ENCODE peak calls at places on chromosomes 7 and 10, in ten cellular contexts. One of them, this sample, is unnamed.

GRCh38 chr10:110414563-110415309 is 83.0 kb upstream of the DUSP5 start:
- DNase-seq in NB4: peak; percentile 97
- DNase-seq in A549: peak; percentile 81
- DNase-seq in spleen: peak; percentile 91
- DNase-seq in thyroid gland: peak; percentile 17
- DNase-seq in testis: no peak
- DNase-seq in tibial nerve: no peak
- DNase-seq in GM12878: peak; percentile 99
- DNase-seq in heart left ventricle: no peak
- DNase-seq in K562: no peak
- DNase-seq in this sample: no peak

GRCh38 chr7:158783595-158783994 is 45.7 kb downstream of the ESYT2 start:
- DNase-seq in tibial nerve: no peak
- DNase-seq in K562: no peak
- DNase-seq in heart left ventricle: no peak
- DNase-seq in thyroid gland: no peak
- DNase-seq in A549: no peak
- DNase-seq in NB4: no peak
- DNase-seq in spleen: no peak
- DNase-seq in GM12878: no peak
- DNase-seq in testis: no peak
- DNase-seq in this sample: peak; percentile 88

GRCh38 chr7:140440593-140440992 is 36.7 kb downstream of the RAB19 start:
- DNase-seq in GM12878: no peak
- DNase-seq in K562: no peak
- DNase-seq in A549: no peak
- DNase-seq in NB4: no peak
- DNase-seq in testis: no peak
- DNase-seq in spleen: no peak
- DNase-seq in thyroid gland: no peak
- DNase-seq in tibial nerve: no peak
- DNase-seq in heart left ventricle: no peak
- DNase-seq in this sample: no peak

GRCh38 chr10:11107953-11108352 is 90.3 kb downstream of the CELF2 start:
- DNase-seq in NB4: no peak
- DNase-seq in spleen: no peak
- DNase-seq in K562: no peak
- DNase-seq in thyroid gland: no peak
- DNase-seq in A549: no peak
- DNase-seq in tibial nerve: no peak
- DNase-seq in heart left ventricle: no peak
- DNase-seq in testis: no peak
- DNase-seq in GM12878: no peak
- DNase-seq in this sample: no peak

GRCh38 chr7:123747089-123747488 is 1.7 kb downstream of the WASL start:
- DNase-seq in spleen: no peak
- DNase-seq in heart left ventricle: no peak
- DNase-seq in testis: no peak
- DNase-seq in GM12878: no peak
- DNase-seq in tibial nerve: no peak
- DNase-seq in K562: peak; percentile 30
- DNase-seq in NB4: peak; percentile 27
- DNase-seq in A549: no peak
- DNase-seq in thyroid gland: no peak
- DNase-seq in this sample: no peak

GRCh38 chr7:34042406-34042805 is 137.1 kb downstream of the BMPER start:
- DNase-seq in heart left ventricle: no peak
- DNase-seq in A549: no peak
- DNase-seq in tibial nerve: no peak
- DNase-seq in K562: no peak
- DNase-seq in spleen: no peak
- DNase-seq in GM12878: no peak
- DNase-seq in NB4: no peak
- DNase-seq in thyroid gland: no peak
- DNase-seq in testis: no peak
- DNase-seq in this sample: no peak

GRCh38 chr10:127228195-127228785 is 31.9 kb upstream of the INSYN2A start:
- DNase-seq in A549: no peak
- DNase-seq in NB4: peak; percentile 6
- DNase-seq in thyroid gland: no peak
- DNase-seq in tibial nerve: no peak
- DNase-seq in K562: no peak
- DNase-seq in testis: peak; percentile 44
- DNase-seq in spleen: no peak
- DNase-seq in GM12878: no peak
- DNase-seq in heart left ventricle: no peak
- DNase-seq in this sample: no peak

GRCh38 chr10:119210633-119211032 is 3.3 kb downstream of the GRK5 start:
- DNase-seq in spleen: no peak
- DNase-seq in tibial nerve: no peak
- DNase-seq in heart left ventricle: no peak
- DNase-seq in GM12878: no peak
- DNase-seq in A549: no peak
- DNase-seq in thyroid gland: no peak
- DNase-seq in testis: no peak
- DNase-seq in K562: no peak
- DNase-seq in NB4: no peak
- DNase-seq in this sample: no peak

GRCh38 chr7:33933611-33934281 is 28.4 kb downstream of the BMPER start:
- DNase-seq in K562: no peak
- DNase-seq in spleen: no peak
- DNase-seq in GM12878: no peak
- DNase-seq in thyroid gland: no peak
- DNase-seq in A549: peak; percentile 17
- DNase-seq in NB4: no peak
- DNase-seq in tibial nerve: no peak
- DNase-seq in testis: no peak
- DNase-seq in heart left ventricle: no peak
- DNase-seq in this sample: no peak

GRCh38 chr10:22505923-22506685 is 160.8 kb downstream of the SPAG6 start:
- DNase-seq in spleen: peak; percentile 86
- DNase-seq in NB4: peak; percentile 3
- DNase-seq in testis: peak; percentile 18
- DNase-seq in A549: no peak
- DNase-seq in K562: no peak
- DNase-seq in GM12878: no peak
- DNase-seq in thyroid gland: no peak
- DNase-seq in tibial nerve: no peak
- DNase-seq in heart left ventricle: no peak
- DNase-seq in this sample: no peak

GRCh38 chr7:1064581-1064980 is 20.2 kb downstream of the GPR146 start:
- DNase-seq in NB4: no peak
- DNase-seq in spleen: no peak
- DNase-seq in K562: no peak
- DNase-seq in tibial nerve: no peak
- DNase-seq in A549: no peak
- DNase-seq in thyroid gland: no peak
- DNase-seq in testis: no peak
- DNase-seq in heart left ventricle: no peak
- DNase-seq in GM12878: no peak
- DNase-seq in this sample: no peak

GRCh38 chr10:103448751-103449150 is 3.4 kb downstream of the CALHM2 start:
- DNase-seq in tibial nerve: peak; percentile 80
- DNase-seq in testis: peak; percentile 68
- DNase-seq in thyroid gland: no peak
- DNase-seq in spleen: no peak
- DNase-seq in A549: no peak
- DNase-seq in K562: no peak
- DNase-seq in heart left ventricle: peak; percentile 71
- DNase-seq in NB4: no peak
- DNase-seq in GM12878: no peak
- DNase-seq in this sample: peak; percentile 94

GRCh38 chr10:30553625-30554442 is 75.7 kb downstream of the LYZL2 start:
- DNase-seq in A549: peak; percentile 41
- DNase-seq in NB4: peak; percentile 42
- DNase-seq in heart left ventricle: peak; percentile 89
- DNase-seq in GM12878: no peak
- DNase-seq in testis: peak; percentile 93
- DNase-seq in tibial nerve: peak; percentile 76
- DNase-seq in thyroid gland: peak; percentile 76
- DNase-seq in K562: peak; percentile 70
- DNase-seq in spleen: peak; percentile 76
- DNase-seq in this sample: peak; percentile 95
- TF ChIP-seq POLR2A in A549: no peak
- TF ChIP-seq POLR2A in NB4: no peak
- TF ChIP-seq POLR2A in heart left ventricle: no peak
- TF ChIP-seq POLR2A in GM12878: no peak
- TF ChIP-seq POLR2A in testis: no peak
- TF ChIP-seq POLR2A in tibial nerve: no peak
- TF ChIP-seq POLR2A in thyroid gland: peak; percentile 53
- TF ChIP-seq POLR2A in K562: peak; percentile 36
- TF ChIP-seq POLR2A in spleen: no peak
- TF ChIP-seq POLR2A in this sample: no peak

GRCh38 chr10:69871074-69871473 is 69.4 kb downstream of the COL13A1 start:
- DNase-seq in spleen: no peak
- DNase-seq in thyroid gland: no peak
- DNase-seq in A549: no peak
- DNase-seq in tibial nerve: no peak
- DNase-seq in heart left ventricle: no peak
- DNase-seq in testis: no peak
- DNase-seq in K562: no peak
- DNase-seq in GM12878: no peak
- DNase-seq in NB4: no peak
- DNase-seq in this sample: no peak
- TF ChIP-seq CTCF in spleen: no peak
- TF ChIP-seq CTCF in thyroid gland: no peak
- TF ChIP-seq CTCF in A549: no peak
- TF ChIP-seq CTCF in tibial nerve: no peak
- TF ChIP-seq CTCF in heart left ventricle: no peak
- TF ChIP-seq CTCF in testis: no peak
- TF ChIP-seq CTCF in K562: no peak
- TF ChIP-seq CTCF in GM12878: no peak
- TF ChIP-seq CTCF in NB4: no peak
- TF ChIP-seq CTCF in this sample: no peak

GRCh38 chr10:85319826-85320225 is 991.4 kb downstream of the CCSER2 start:
- DNase-seq in testis: no peak
- DNase-seq in tibial nerve: no peak
- DNase-seq in thyroid gland: no peak
- DNase-seq in K562: no peak
- DNase-seq in A549: no peak
- DNase-seq in heart left ventricle: peak; percentile 88
- DNase-seq in NB4: no peak
- DNase-seq in GM12878: no peak
- DNase-seq in spleen: no peak
- DNase-seq in this sample: no peak

GRCh38 chr10:85315657-85316056 is 987.3 kb downstream of the CCSER2 start:
- DNase-seq in K562: no peak
- DNase-seq in GM12878: no peak
- DNase-seq in testis: no peak
- DNase-seq in spleen: no peak
- DNase-seq in thyroid gland: no peak
- DNase-seq in A549: no peak
- DNase-seq in NB4: peak; percentile 9
- DNase-seq in heart left ventricle: no peak
- DNase-seq in tibial nerve: no peak
- DNase-seq in this sample: no peak

GRCh38 chr10:85317827-85318226 is 989.4 kb downstream of the CCSER2 start:
- DNase-seq in GM12878: no peak
- DNase-seq in thyroid gland: no peak
- DNase-seq in spleen: no peak
- DNase-seq in tibial nerve: no peak
- DNase-seq in heart left ventricle: no peak
- DNase-seq in K562: no peak
- DNase-seq in A549: no peak
- DNase-seq in NB4: peak; percentile 16
- DNase-seq in testis: no peak
- DNase-seq in this sample: no peak

DNA sequence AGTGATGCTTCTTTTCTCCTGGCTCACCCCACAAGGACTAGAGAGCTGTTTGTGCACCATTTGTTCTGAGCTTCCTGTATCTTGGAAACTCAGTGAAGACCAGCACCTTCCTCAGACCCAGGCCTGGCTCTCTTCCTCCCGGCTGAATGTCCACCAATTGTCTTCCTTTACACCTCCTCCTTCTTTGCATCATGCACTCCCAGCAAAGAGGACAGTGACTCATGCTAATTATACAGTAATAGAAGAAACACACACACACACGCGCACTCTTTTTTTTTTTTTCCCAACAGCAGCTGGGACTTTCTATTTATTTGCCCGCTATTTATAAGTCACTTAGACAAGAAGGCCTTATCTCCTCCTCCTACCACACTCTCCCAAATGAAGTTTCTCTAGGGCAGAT is 990.8 kb downstream of the CCSER2 start:
- DNase-seq in thyroid gland: no peak
- DNase-seq in testis: no peak
- DNase-seq in A549: no peak
- DNase-seq in tibial nerve: no peak
- DNase-seq in K562: no peak
- DNase-seq in GM12878: no peak
- DNase-seq in NB4: no peak
- DNase-seq in spleen: no peak
- DNase-seq in heart left ventricle: no peak
- DNase-seq in this sample: no peak
- H3K4me3 ChIP-seq in thyroid gland: no peak overlapping the region
- H3K4me3 ChIP-seq in testis: no peak overlapping the region
- H3K4me3 ChIP-seq in A549: no peak overlapping the region
- H3K4me3 ChIP-seq in tibial nerve: no peak overlapping the region
- H3K4me3 ChIP-seq in K562: no peak overlapping the region
- H3K4me3 ChIP-seq in GM12878: no peak overlapping the region
- H3K4me3 ChIP-seq in NB4: no peak overlapping the region
- H3K4me3 ChIP-seq in spleen: no peak overlapping the region
- H3K4me3 ChIP-seq in heart left ventricle: no peak overlapping the region
- H3K4me3 ChIP-seq in this sample: no peak overlapping the region

GRCh38 chr7:150736864-150737263 is 354 bp upstream of the GIMAP5 start:
- DNase-seq in testis: no peak
- DNase-seq in NB4: no peak
- DNase-seq in A549: no peak
- DNase-seq in K562: no peak
- DNase-seq in tibial nerve: no peak
- DNase-seq in GM12878: no peak
- DNase-seq in spleen: no peak
- DNase-seq in heart left ventricle: no peak
- DNase-seq in thyroid gland: no peak
- DNase-seq in this sample: no peak

GRCh38 chr7:150738092-150739044 is 1.1 kb downstream of the GIMAP5 start:
- DNase-seq in NB4: no peak
- DNase-seq in K562: no peak
- DNase-seq in A549: no peak
- DNase-seq in heart left ventricle: no peak
- DNase-seq in testis: no peak
- DNase-seq in tibial nerve: no peak
- DNase-seq in spleen: no peak
- DNase-seq in thyroid gland: no peak
- DNase-seq in GM12878: no peak
- DNase-seq in this sample: no peak

GRCh38 chr7:150739045-150739432 is 1.8 kb downstream of the GIMAP5 start:
- DNase-seq in spleen: no peak
- DNase-seq in heart left ventricle: no peak
- DNase-seq in NB4: peak; percentile 20
- DNase-seq in tibial nerve: no peak
- DNase-seq in thyroid gland: no peak
- DNase-seq in K562: no peak
- DNase-seq in A549: no peak
- DNase-seq in GM12878: no peak
- DNase-seq in testis: no peak
- DNase-seq in this sample: no peak

GRCh38 chr7:150735596-150736358 is 1.4 kb upstream of the GIMAP5 start:
- DNase-seq in testis: no peak
- DNase-seq in thyroid gland: no peak
- DNase-seq in NB4: no peak
- DNase-seq in tibial nerve: no peak
- DNase-seq in heart left ventricle: no peak
- DNase-seq in A549: no peak
- DNase-seq in GM12878: no peak
- DNase-seq in spleen: no peak
- DNase-seq in K562: no peak
- DNase-seq in this sample: no peak

GRCh38 chr7:150737265-150738055 is at the start of gene GIMAP5:
- DNase-seq in thyroid gland: peak; percentile 15
- DNase-seq in heart left ventricle: no peak
- DNase-seq in GM12878: no peak
- DNase-seq in K562: no peak
- DNase-seq in NB4: no peak
- DNase-seq in testis: no peak
- DNase-seq in A549: no peak
- DNase-seq in spleen: peak; percentile 85
- DNase-seq in tibial nerve: no peak
- DNase-seq in this sample: no peak
- TF ChIP-seq POLR2A in thyroid gland: peak; percentile 35
- TF ChIP-seq POLR2A in heart left ventricle: no peak
- TF ChIP-seq POLR2A in GM12878: peak; percentile 76
- TF ChIP-seq POLR2A in K562: no peak
- TF ChIP-seq POLR2A in NB4: no peak
- TF ChIP-seq POLR2A in testis: no peak
- TF ChIP-seq POLR2A in A549: no peak
- TF ChIP-seq POLR2A in spleen: peak; percentile 38
- TF ChIP-seq POLR2A in tibial nerve: no peak
- TF ChIP-seq POLR2A in this sample: no peak